ENCODE peak calls at places on chromosomes 1 and 21, in nine cellular contexts. J is GM10248; E is tibial artery; Y is activated B cell treated with CpG ODN at 0.5 μM for 24 hours; U is activated naive CD4-positive, alpha-beta T cell treated with anti-CD3 and anti-CD28 coated beads for 36 hours; P is activated CD4-positive, alpha-beta T cell treated with anti-CD3 and anti-CD28 coated beads, Interleukin-2, amount 50 U/mL, for 48 hours; N is caudate nucleus; L is K562; F is stimulated activated CD4-positive, alpha-beta T cell treated with anti-CD3 and anti-CD28 coated beads, Interleukin-12 subunit alpha, Interleukin-12 subunit beta, amount 100 ng/mL, for 48 hours. G is an unnamed sample.

GRCh38 chr1:56403321-56403720 is 176.0 kb downstream of the PLPP3 start:
- DNase-seq in Y (no peak), L (no peak), N (no peak), P (no peak), U (no peak), J (no peak), E (no peak), F (no peak), G (no peak)

GRCh38 chr1:41353744-41354143 is 7.5 kb upstream of the FOXO6 start:
- DNase-seq in E (no peak), N (no peak), Y (no peak), L (no peak), U (no peak), F (no peak), P (no peak), J (peak), G (no peak)

GRCh38 chr1:178057863-178058576 is 35.9 kb upstream of the RASAL2 start:
- DNase-seq in F (no peak), U (no peak), L (no peak), N (peak), P (no peak), Y (no peak), J (no peak), E (peak), G (no peak)

GRCh38 chr1:48026275-48026674 is 29.1 kb upstream of the TRABD2B start:
- DNase-seq in U (no peak), J (no peak), F (no peak), P (no peak), E (no peak), N (no peak), L (no peak), Y (no peak), G (no peak)

GRCh38 chr21:44520326-44521300 is 19.4 kb downstream of the KRTAP10-1 start:
- DNase-seq in P (no peak), U (no peak), J (no peak), E (peak), Y (no peak), L (no peak), N (no peak), F (no peak), G (no peak)

GRCh38 chr1:193850745-193851144 is 664.3 kb upstream of the B3GALT2 start:
- DNase-seq in P (no peak), J (no peak), N (no peak), L (no peak), U (no peak), Y (no peak), E (no peak), F (no peak), G (no peak)

GRCh38 chr1:48003741-48004503 is 6.7 kb upstream of the TRABD2B start:
- DNase-seq in L (no peak), P (no peak), N (no peak), Y (no peak), U (no peak), J (no peak), F (no peak), E (no peak), G (no peak)

GRCh38 chr21:39109596-39110210 is 73.5 kb downstream of the PSMG1 start:
- DNase-seq in P (no peak), U (no peak), Y (no peak), L (no peak), F (no peak), J (no peak), E (no peak), N (no peak), G (no peak)

GRCh38 chr21:33451634-33452071 is 28.1 kb downstream of the TMEM50B start:
- DNase-seq in Y (no peak), N (no peak), L (peak), P (no peak), U (no peak), F (no peak), E (no peak), J (no peak), G (no peak)

GRCh38 chr1:228087771-228088251 is 5.3 kb downstream of the ARF1 start:
- DNase-seq in J (no peak), U (no peak), N (no peak), F (no peak), E (no peak), P (peak), L (no peak), Y (no peak), G (no peak)

GRCh38 chr1:12469493-12469892 is 148.5 kb downstream of the DHRS3 start:
- DNase-seq in Y (no peak), L (peak), U (no peak), N (no peak), J (no peak), P (no peak), E (no peak), F (no peak), G (no peak)

GRCh38 chr1:3984586-3984985 is 84.5 kb upstream of the C1orf174 start:
- DNase-seq in J (no peak), Y (no peak), N (no peak), F (no peak), P (no peak), U (no peak), E (no peak), L (no peak), G (no peak)

GRCh38 chr1:145964328-145965118 is at the start of the genes ANKRD34A and POLR3GL:
- DNase-seq in N (peak), P (peak), F (peak), J (peak), E (peak), L (peak), U (peak), Y (peak), G (peak)

GRCh38 chr1:46456411-46456963 is 33.1 kb upstream of the DMBX1 start:
- DNase-seq in P (no peak), N (no peak), Y (no peak), F (no peak), E (no peak), L (no peak), J (no peak), U (no peak), G (no peak)

GRCh38 chr1:160827418-160827817 is 31.4 kb downstream of the LY9 start:
- DNase-seq in J (no peak), E (peak), P (no peak), F (no peak), N (no peak), L (no peak), Y (no peak), U (no peak), G (no peak)

GRCh38 chr1:60078182-60078581 is 4.6 kb upstream of the C1orf87 start:
- DNase-seq in L (no peak), J (no peak), N (no peak), U (no peak), F (no peak), E (no peak), P (no peak), Y (no peak), G (no peak)

GRCh38 chr1:151347523-151348246 is 633 bp upstream of the RFX5 start:
- DNase-seq in Y (no peak), N (no peak), U (no peak), E (no peak), P (no peak), F (no peak), J (no peak), L (no peak), G (peak)

GRCh38 chr1:244214009-244214967 is 163.2 kb downstream of the ZBTB18 start:
- DNase-seq in N (no peak), P (no peak), E (no peak), L (no peak), U (no peak), F (no peak), Y (no peak), J (no peak), G (no peak)

GRCh38 chr1:1761504-1762376 is 16.5 kb downstream of the NADK start:
- DNase-seq in P (no peak), N (no peak), U (no peak), J (no peak), E (no peak), L (no peak), F (no peak), Y (no peak), G (no peak)